ENCODE peak calls at places on chromosomes 6 and 20, in five cellular contexts. G is choroid plexus epithelial cell; X is AG08395; E is ACHN; V is CD4-positive, alpha-beta T cell. R is an unnamed sample.

GRCh38 chr20:40668449-40669228 is 20.4 kb downstream of the MAFB start:
- DNase-seq in G (peak), X (peak), E (no peak), V (no peak), R (no peak)

GRCh38 chr6:152775441-152775840 is 24.8 kb downstream of the VIP start:
- DNase-seq in X (no peak), V (no peak), E (no peak), G (no peak), R (peak)

GRCh38 chr20:63238491-63239126 is 2.9 kb downstream of the BIRC7 start:
- DNase-seq in X (no peak), G (no peak), E (no peak), V (no peak), R (peak)

GRCh38 chr6:54981647-54982046 is 135.1 kb downstream of the FAM83B start:
- DNase-seq in V (no peak), G (peak), X (no peak), E (no peak), R (no peak)

GRCh38 chr6:105326838-105327745 is 75.8 kb downstream of the PREP start:
- DNase-seq in E (peak), X (peak), V (no peak), G (peak), R (no peak)

GRCh38 chr6:104642871-104643270 is 216.8 kb downstream of the HACE1 start:
- DNase-seq in V (no peak), E (no peak), G (peak), X (peak), R (no peak)

GRCh38 chr6:108091288-108091687 is 16.7 kb upstream of the OSTM1 start:
- DNase-seq in E (no peak), X (no peak), G (no peak), V (no peak), R (no peak)

GRCh38 chr20:35972445-35972844 is 4.1 kb downstream of the CNBD2 start:
- DNase-seq in E (no peak), G (no peak), V (no peak), X (no peak), R (no peak)

GRCh38 chr6:136975089-136975715 is 53.1 kb downstream of the SLC35D3 start:
- DNase-seq in E (no peak), X (no peak), V (no peak), G (no peak), R (no peak)

GRCh38 chr20:14512856-14513255 is 175.4 kb upstream of the FLRT3 start:
- DNase-seq in E (no peak), X (no peak), G (no peak), V (no peak), R (no peak)

GRCh38 chr6:104505838-104506237 is 353.9 kb downstream of the HACE1 start:
- DNase-seq in V (no peak), G (no peak), X (no peak), E (no peak), R (no peak)

GRCh38 chr20:20411382-20411781 is 43.5 kb downstream of the INSM1 start:
- DNase-seq in G (no peak), E (no peak), X (no peak), V (no peak), R (no peak)

GRCh38 chr6:42137192-42137753 is 5.1 kb downstream of the C6orf132 start:
- DNase-seq in X (no peak), V (no peak), E (no peak), G (no peak), R (peak)

GRCh38 chr6:145546265-145546664 is 189.1 kb downstream of the EPM2A start:
- DNase-seq in E (no peak), G (no peak), V (no peak), X (no peak), R (no peak)

R was measured in osteoblast.